ENCODE peak calls at places on chromosomes 7 and 10, in six cellular contexts. T is GM23338, X is HL-60, D is AG04450, G is OCI-LY7, A is omental fat pad. B is an unnamed sample.

GRCh38 chr7:51647931-51648351 is 331.3 kb upstream of the COBL start:
- DNase-seq in T (peak), D (no peak), A (no peak), G (no peak), X (no peak), B (no peak)

GRCh38 chr7:86949052-86949778 is 110.2 kb downstream of the ELAPOR2 start:
- DNase-seq in G (no peak), X (no peak), A (no peak), T (peak), D (no peak), B (peak)

GRCh38 chr10:89852872-89853271 is 151.5 kb downstream of the KIF20B start:
- DNase-seq in A (no peak), D (no peak), T (peak), G (no peak), X (no peak), B (no peak)

GRCh38 chr10:55786461-55786860 is 574.6 kb downstream of the ZWINT start:
- DNase-seq in A (no peak), D (no peak), T (no peak), X (no peak), G (no peak), B (no peak)

GRCh38 chr7:5283421-5284303 is 919 bp downstream of the SLC29A4 start:
- DNase-seq in A (no peak), G (no peak), T (peak), D (no peak), X (no peak), B (no peak)

GRCh38 chr7:155963771-155964195 is 151.5 kb upstream of the SHH start:
- DNase-seq in D (no peak), X (no peak), A (no peak), G (no peak), T (no peak), B (no peak)

GRCh38 chr7:44388089-44388970 is 62.9 kb upstream of the CAMK2B start:
- DNase-seq in D (no peak), X (no peak), A (no peak), T (no peak), G (no peak), B (no peak)

GRCh38 chr7:149621776-149622175 is 124.2 kb upstream of the ZNF746 start:
- DNase-seq in A (no peak), T (no peak), G (no peak), D (no peak), X (no peak), B (no peak)

GRCh38 chr7:130436253-130436652 is 4.6 kb downstream of the CEP41 start:
- DNase-seq in A (no peak), T (no peak), G (no peak), D (no peak), X (no peak), B (no peak)

GRCh38 chr10:91683976-91684375 is 51.1 kb upstream of the PPP1R3C start:
- DNase-seq in G (no peak), D (peak), X (no peak), T (peak), A (no peak), B (no peak)

GRCh38 chr7:37000514-37000913 is 276.2 kb upstream of the AOAH start:
- DNase-seq in A (no peak), X (no peak), T (no peak), G (no peak), D (no peak), B (no peak)

GRCh38 chr7:18684899-18685298 is 189.3 kb downstream of the HDAC9 start:
- DNase-seq in X (no peak), T (no peak), A (no peak), G (no peak), D (no peak), B (no peak)

GRCh38 chr10:21315321-21316220 is 209.9 kb downstream of the SKIDA1 start:
- DNase-seq in T (peak), D (peak), G (no peak), X (no peak), A (no peak), B (no peak)

GRCh38 chr10:61486738-61487396 is 33.7 kb upstream of the TMEM26 start:
- DNase-seq in X (peak), D (no peak), A (no peak), G (no peak), T (no peak), B (no peak)

GRCh38 chr7:67604461-67605386 is 608.1 kb downstream of the TYW1 start:
- DNase-seq in T (no peak), G (no peak), A (no peak), X (no peak), D (no peak), B (no peak)

GRCh38 chr7:11768263-11768662 is 63.7 kb downstream of the THSD7A start:
- DNase-seq in G (no peak), D (no peak), X (no peak), A (no peak), T (no peak), B (no peak)

GRCh38 chr7:153920897-153921296 is 131.3 kb upstream of the DPP6 start:
- DNase-seq in G (no peak), A (no peak), T (no peak), D (no peak), X (no peak), B (no peak)

GRCh38 chr10:24965051-24965450 is 12.6 kb upstream of the PRTFDC1 start:
- DNase-seq in X (no peak), A (no peak), T (no peak), D (no peak), G (no peak), B (no peak)

GRCh38 chr10:68231106-68231901 is 609 bp downstream of the ATOH7 start:
- DNase-seq in G (peak), A (no peak), T (peak), D (no peak), X (peak), B (peak)

GRCh38 chr10:122640921-122641320 is 58.7 kb downstream of the C10orf120 start:
- DNase-seq in D (no peak), T (no peak), A (no peak), X (no peak), G (no peak), B (no peak)

GRCh38 chr10:76394707-76395042 is 963.3 kb downstream of the LRMDA start:
- DNase-seq in D (no peak), G (no peak), T (no peak), A (no peak), X (no peak), B (no peak)

GRCh38 chr10:393346-393745 is 258.1 kb downstream of the ZMYND11 start:
- DNase-seq in D (no peak), X (no peak), A (no peak), T (no peak), G (no peak), B (no peak)

GRCh38 chr7:88539518-88539917 is 220.0 kb upstream of the ZNF804B start:
- DNase-seq in D (no peak), X (no peak), T (no peak), G (no peak), A (no peak), B (no peak)

GRCh38 chr7:45593877-45594276 is 19.7 kb downstream of the ADCY1 start:
- DNase-seq in A (no peak), D (no peak), T (no peak), G (no peak), X (no peak), B (no peak)

GRCh38 chr10:131196176-131196885 is 115.2 kb downstream of the TCERG1L start:
- DNase-seq in T (no peak), A (no peak), X (no peak), G (no peak), D (no peak), B (no peak)

GRCh38 chr7:90298145-90299038 is 22.7 kb downstream of the FAM237B start:
- DNase-seq in A (no peak), T (peak), D (peak), G (peak), X (no peak), B (peak)

GRCh38 chr10:132926070-132926469 is 16.3 kb downstream of the CFAP46 start:
- DNase-seq in T (no peak), G (no peak), X (no peak), A (no peak), D (no peak), B (no peak)

GRCh38 chr10:86961481-86962091 is 3.2 kb downstream of the SNCG start:
- DNase-seq in A (no peak), X (no peak), T (no peak), D (no peak), G (no peak), B (no peak)

GRCh38 chr7:30403477-30403876 is 75.1 kb downstream of the NOD1 start:
- DNase-seq in T (no peak), G (no peak), D (no peak), X (no peak), A (no peak), B (no peak)

GRCh38 chr7:38306136-38306535 is 32.7 kb upstream of the TARP start:
- DNase-seq in D (no peak), G (no peak), X (no peak), T (no peak), A (no peak), B (no peak)

GRCh38 chr7:29806793-29807178 is 478 bp downstream of the WIPF3 start:
- DNase-seq in T (peak), D (no peak), G (no peak), X (no peak), A (no peak), B (no peak)

GRCh38 chr10:125232841-125233240 is 72.5 kb upstream of the CTBP2 start:
- DNase-seq in G (no peak), A (no peak), D (no peak), X (no peak), T (no peak), B (no peak)

GRCh38 chr10:122649903-122650302 is 49.7 kb downstream of the C10orf120 start:
- DNase-seq in G (no peak), X (no peak), A (no peak), T (no peak), D (no peak), B (no peak)

GRCh38 chr10:75395955-75396860 is 5.4 kb downstream of the ZNF503 start:
- DNase-seq in T (peak), G (no peak), X (no peak), D (no peak), A (no peak), B (no peak)

GRCh38 chr7:131692131-131692960 is 135.9 kb upstream of the PODXL start:
- DNase-seq in G (peak), X (peak), T (peak), D (no peak), A (peak), B (peak)

GRCh38 chr10:99528256-99528866 is 4.4 kb upstream of the NKX2-3 start:
- DNase-seq in G (no peak), A (no peak), T (no peak), X (no peak), D (no peak), B (no peak)

GRCh38 chr7:66330961-66331360 is 125.8 kb downstream of the TPST1 start:
- DNase-seq in D (peak), T (no peak), A (no peak), G (no peak), X (no peak), B (no peak)

DNA sequence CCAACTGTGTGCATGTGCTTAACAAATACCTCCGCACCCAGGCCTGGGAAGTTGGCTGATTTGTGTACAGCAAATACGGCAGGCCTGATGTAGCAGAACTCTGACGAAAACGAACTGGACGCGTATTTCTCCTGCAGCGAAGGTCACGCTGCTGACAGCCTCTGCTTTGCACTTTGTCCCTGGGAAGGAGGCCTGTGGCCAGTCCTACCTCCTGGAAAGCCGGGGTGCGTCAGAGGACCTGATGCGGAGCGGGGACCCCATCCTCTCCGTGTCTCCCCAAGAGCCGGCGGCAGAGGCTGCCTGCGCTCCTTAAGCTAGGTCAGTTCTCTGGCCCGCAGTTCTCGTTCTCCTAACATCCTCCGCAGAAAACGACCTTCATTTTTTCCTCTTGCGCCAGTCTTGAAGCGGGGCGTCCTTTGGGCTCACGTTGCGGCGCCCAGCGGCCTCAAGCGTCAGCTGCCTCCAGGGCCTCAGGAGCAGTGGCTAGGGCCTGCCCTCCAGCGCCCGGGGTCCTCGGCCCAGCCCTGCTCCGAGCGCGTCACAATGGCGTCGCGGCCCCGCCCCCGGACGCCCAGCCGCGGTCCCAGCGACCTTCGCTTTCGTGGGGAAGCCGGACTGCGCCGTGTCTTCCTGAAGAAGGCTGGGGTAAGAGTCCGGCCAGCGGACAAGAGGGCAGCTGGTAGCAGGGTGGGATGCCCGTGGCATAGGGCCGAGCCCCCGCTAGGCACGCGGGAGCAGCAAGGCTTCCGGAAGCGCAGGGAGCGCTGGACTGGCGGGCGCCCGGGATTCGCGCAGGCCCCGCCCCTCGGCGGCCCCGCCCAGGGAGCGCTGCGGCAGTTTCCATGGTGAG is at the start of gene ZNF487:
- DNase-seq in A (peak), D (peak), G (peak), T (peak), X (peak), B (peak)
- TF ChIP-seq CTCF in A (no peak), D (peak), G (peak), T (no peak), X (no peak), B (peak)

GRCh38 chr7:24291271-24291670 is 7.3 kb downstream of the NPY start:
- DNase-seq in A (no peak), X (no peak), T (no peak), D (no peak), G (no peak), B (no peak)

GRCh38 chr7:24284699-24285506 is 913 bp downstream of the NPY start:
- DNase-seq in A (no peak), X (no peak), D (no peak), T (peak), G (no peak), B (peak)

DNA sequence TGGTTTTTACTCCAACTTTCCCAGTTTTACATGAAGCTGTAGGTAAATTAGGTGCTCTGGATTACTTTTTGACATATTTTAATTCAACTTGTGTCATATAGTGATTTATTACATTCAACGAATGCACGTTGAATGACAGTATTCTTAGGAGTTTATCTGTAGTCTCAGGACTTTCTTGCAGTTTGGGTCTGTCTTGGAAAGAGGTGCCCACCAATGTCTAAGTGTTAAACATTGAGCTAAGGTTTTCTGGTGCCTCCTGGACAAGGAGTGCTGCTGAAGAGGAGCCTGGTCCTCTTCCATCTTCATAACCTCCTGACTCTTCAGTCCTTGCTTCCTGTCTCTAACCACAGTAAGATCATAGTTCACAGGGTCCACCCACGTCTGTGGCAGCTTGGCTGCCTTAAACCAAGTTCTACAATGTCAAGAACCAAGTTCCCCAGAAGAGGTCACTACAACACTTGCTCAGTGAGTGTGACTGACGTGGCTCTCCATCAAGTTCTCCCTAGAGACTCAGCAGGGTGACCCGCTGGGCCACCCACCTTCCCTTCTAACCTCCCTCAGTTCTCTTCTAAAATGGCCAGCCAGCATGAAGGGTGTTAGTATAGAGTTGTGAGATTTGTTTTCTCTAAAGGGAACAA is 6.1 kb downstream of the NPY start:
- DNase-seq in A (no peak), D (no peak), T (peak), X (peak), G (peak), B (peak)
- TF ChIP-seq CTCF in A (no peak), D (peak), T (peak), X (no peak), G (peak), B (peak)

DNA sequence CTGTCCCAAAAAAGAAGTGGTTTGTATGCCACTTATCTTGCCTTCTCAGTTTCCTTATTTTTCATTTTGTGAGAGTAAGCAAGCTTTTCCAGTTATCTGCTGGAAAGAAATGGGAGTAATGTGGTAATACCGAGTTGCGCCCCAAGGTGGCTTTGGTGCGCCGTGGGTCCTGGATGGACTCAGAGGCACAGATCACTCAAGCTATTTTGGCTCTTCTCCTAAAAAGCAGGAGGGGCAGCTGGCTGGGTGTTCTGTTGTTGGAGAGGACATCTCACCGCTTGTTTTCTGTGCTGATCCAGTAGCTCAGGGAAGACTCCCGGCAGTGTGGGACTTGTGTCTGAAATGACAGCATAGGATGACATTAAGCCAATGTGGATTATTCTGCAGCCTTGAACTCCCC is 16.4 kb downstream of the PRKRIP1 start:
- DNase-seq in A (no peak), X (no peak), G (peak), D (no peak), T (peak), B (no peak)
- TF ChIP-seq CTCF in A (no peak), X (peak), G (peak), D (peak), T (peak), B (peak)

GRCh38 chr10:44714451-44714850 is 196.7 kb upstream of the TMEM72 start:
- DNase-seq in D (no peak), A (no peak), T (no peak), X (no peak), G (no peak), B (no peak)

GRCh38 chr10:44715081-44715480 is 196.1 kb upstream of the TMEM72 start:
- DNase-seq in G (no peak), A (no peak), D (peak), T (no peak), X (no peak), B (no peak)

GRCh38 chr10:44716470-44716869 is 194.7 kb upstream of the TMEM72 start:
- DNase-seq in A (no peak), D (no peak), G (no peak), X (no peak), T (no peak), B (no peak)

DNA sequence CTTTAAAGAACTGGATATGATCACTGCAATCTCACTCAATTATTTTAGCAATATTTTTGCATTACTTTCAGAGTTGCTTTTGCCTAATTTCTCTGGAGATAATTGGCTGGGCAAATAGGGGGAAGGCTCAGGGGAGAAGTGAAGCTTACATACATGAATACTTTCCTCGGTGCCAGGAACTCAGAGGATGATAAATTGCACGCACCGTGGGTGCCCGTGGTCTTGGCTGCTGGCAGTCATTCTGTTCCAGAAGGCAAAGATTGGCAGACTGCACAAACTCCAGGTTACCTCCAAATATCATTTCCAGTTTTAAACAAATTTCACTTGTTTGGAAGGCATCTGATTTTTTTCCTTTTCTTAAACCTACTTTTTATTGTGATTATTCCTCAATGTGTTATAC is 197.8 kb upstream of the TMEM72 start:
- DNase-seq in T (no peak), D (no peak), A (no peak), G (no peak), X (no peak), B (no peak)
- TF ChIP-seq CTCF in T (no peak), D (no peak), A (no peak), G (no peak), X (no peak), B (no peak)

GRCh38 chr10:120805014-120805805 is 46.0 kb upstream of the WDR11 start:
- DNase-seq in A (no peak), T (peak), G (no peak), X (no peak), D (no peak), B (no peak)
- TF ChIP-seq CTCF in A (no peak), T (peak), G (peak), X (no peak), D (no peak), B (peak)

GRCh38 chr10:127576011-127576410 is 26.9 kb downstream of the NPS start:
- DNase-seq in T (no peak), X (no peak), A (no peak), G (no peak), D (no peak), B (no peak)

GRCh38 chr10:127577878-127578627 is 28.9 kb downstream of the NPS start:
- DNase-seq in A (no peak), D (no peak), G (no peak), X (no peak), T (no peak), B (no peak)

GRCh38 chr10:127578628-127579305 is 29.7 kb downstream of the NPS start:
- DNase-seq in D (no peak), G (no peak), A (no peak), X (no peak), T (no peak), B (no peak)

GRCh38 chr10:127576751-127577161 is 27.6 kb downstream of the NPS start:
- DNase-seq in X (no peak), A (no peak), T (no peak), G (no peak), D (no peak), B (no peak)

GRCh38 chr10:127577376-127577775 is 28.3 kb downstream of the NPS start:
- DNase-seq in X (no peak), A (no peak), D (no peak), T (no peak), G (no peak), B (no peak)
- TF ChIP-seq CTCF in X (no peak), A (no peak), D (peak), T (peak), G (peak), B (no peak)

DNA sequence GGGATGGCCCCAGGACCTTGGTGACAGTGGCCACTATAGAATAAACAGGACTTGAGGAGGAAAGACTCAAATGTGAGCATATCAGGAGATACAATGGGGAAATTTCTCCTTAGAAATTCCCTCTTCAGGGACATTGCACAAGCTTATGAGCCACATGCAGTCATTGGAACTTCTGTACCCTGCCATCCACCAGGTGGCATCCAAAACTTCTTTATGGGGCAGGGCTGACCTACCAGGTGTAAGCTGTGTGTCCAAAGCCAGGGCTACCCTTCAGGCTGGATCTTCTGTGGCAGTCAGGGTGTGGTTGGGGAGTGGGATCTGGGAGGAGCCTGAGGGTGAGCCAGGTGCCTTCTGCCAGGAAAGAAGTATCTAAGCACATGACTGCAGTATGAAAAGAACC is 36.6 kb upstream of the LRRC18 start:
- DNase-seq in A (no peak), T (peak), D (no peak), X (no peak), G (peak), B (no peak)
- TF ChIP-seq CTCF in A (no peak), T (peak), D (peak), X (no peak), G (peak), B (no peak)

B was measured in GM10248.